ENCODE peak calls at places on chromosomes 5 and 9, in four cellular contexts. T is heart left ventricle, O is GM23248, N is HFFc6. Q is an unnamed sample.

GRCh38 chr5:59768204-59769040 is 125.1 kb downstream of the PDE4D start:
- DNase-seq in O (peak), N (peak), T (peak), Q (peak)

GRCh38 chr9:100216178-100216787 is 117.2 kb downstream of the INVS start:
- DNase-seq in N (peak), O (peak), T (peak), Q (peak)

GRCh38 chr9:137484551-137485315 is 25.6 kb upstream of the NSMF start:
- DNase-seq in N (no peak), O (no peak), T (no peak), Q (no peak)

GRCh38 chr5:1468247-1468612 is 23.0 kb upstream of the SLC6A3 start:
- DNase-seq in T (no peak), N (no peak), O (peak), Q (no peak)

GRCh38 chr9:34493972-34494535 is 28.7 kb downstream of the ENHO start:
- DNase-seq in T (peak), O (peak), N (peak), Q (peak)

GRCh38 chr5:94788527-94788926 is 170.1 kb downstream of the SLF1 start:
- DNase-seq in O (no peak), N (no peak), T (no peak), Q (no peak)

GRCh38 chr9:105608685-105609598 is 51.0 kb downstream of the FKTN start:
- DNase-seq in O (peak), T (no peak), N (peak), Q (peak)

GRCh38 chr5:109852371-109853160 is 162.8 kb downstream of the MAN2A1 start:
- DNase-seq in N (peak), O (peak), T (no peak), Q (peak)

Q was measured in A172.